ENCODE peak calls at places on chromosomes 3 and 15, in four cellular contexts. A is H9, X is IMR-90, S is mesenchymal stem cell. I is an unnamed sample.
A peak's percentile ranks its signal among the peaks of the same experiment; 100 is the strongest.

GRCh38 chr3:169865176-169865800 is 4.4 kb downstream of the LRRC31 start:
- DNase-seq in S (no peak), A (no peak), X (no peak), I (no peak)

GRCh38 chr3:160278210-160278609 is 53.0 kb downstream of the C3orf80 start:
- DNase-seq in S (no peak), X (no peak), A (no peak), I (peak; percentile 27)

GRCh38 chr3:50267280-50267913 is 1.6 kb upstream of the SEMA3B start:
- DNase-seq in A (no peak), S (no peak), X (no peak), I (no peak)

GRCh38 chr15:100869151-100869999 is 10.3 kb upstream of the ALDH1A3 start:
- DNase-seq in S (no peak), A (peak; percentile 62), X (no peak), I (peak; percentile 52)

GRCh38 chr3:14879161-14879888 is 60.6 kb downstream of the FGD5 start:
- DNase-seq in X (no peak), A (peak; percentile 38), S (no peak), I (peak; percentile 51)

GRCh38 chr15:63487076-63487757 is 17.2 kb upstream of the USP3 start:
- DNase-seq in S (peak; percentile 72), X (peak; percentile 61), A (peak; percentile 87), I (peak; percentile 84)

GRCh38 chr15:79041598-79042175 is 48.9 kb downstream of the RASGRF1 start:
- DNase-seq in S (no peak), X (no peak), A (no peak), I (no peak)

GRCh38 chr15:35757790-35758189 is 211.8 kb upstream of the DPH6 start:
- DNase-seq in A (no peak), X (no peak), S (no peak), I (no peak)

GRCh38 chr15:65289261-65289854 is 2.7 kb upstream of the PARP16 start:
- DNase-seq in X (no peak), S (no peak), A (no peak), I (peak; percentile 61)

GRCh38 chr15:73989001-73989798 is 2.9 kb downstream of the STOML1 start:
- DNase-seq in S (peak; percentile 92), X (peak; percentile 86), A (no peak), I (no peak)

GRCh38 chr3:142993958-142994442 is 7.4 kb upstream of the U2SURP start:
- DNase-seq in A (peak; percentile 45), S (peak; percentile 73), X (peak; percentile 72), I (peak; percentile 72)

GRCh38 chr3:50194128-50194902 is 2.9 kb downstream of the GNAT1 start:
- DNase-seq in A (peak; percentile 82), X (peak; percentile 50), S (peak; percentile 50), I (peak; percentile 76)

GRCh38 chr3:50924638-50925037 is 249.9 kb downstream of the DOCK3 start:
- DNase-seq in X (no peak), A (no peak), S (no peak), I (no peak)

GRCh38 chr15:63899193-63899592 is 65.4 kb upstream of the HERC1 start:
- DNase-seq in X (no peak), S (no peak), A (no peak), I (no peak)

GRCh38 chr15:70172124-70172523 is 74.4 kb upstream of the TLE3 start:
- DNase-seq in X (no peak), A (no peak), S (no peak), I (no peak)

GRCh38 chr3:13008114-13008995 is 64.9 kb downstream of the IQSEC1 start:
- DNase-seq in A (no peak), X (no peak), S (no peak), I (no peak)

GRCh38 chr15:58040117-58040516 is 25.4 kb downstream of the ALDH1A2 start:
- DNase-seq in S (no peak), A (no peak), X (no peak), I (no peak)

GRCh38 chr3:17023006-17023664 is 138.4 kb downstream of the PLCL2 start:
- DNase-seq in X (peak; percentile 12), A (no peak), S (peak; percentile 16), I (no peak)

GRCh38 chr3:137163241-137163916 is 205.6 kb downstream of the IL20RB start:
- DNase-seq in A (peak; percentile 39), X (no peak), S (peak; percentile 1), I (peak; percentile 73)

GRCh38 chr3:15405448-15406050 is 21.8 kb downstream of the METTL6 start:
- DNase-seq in S (peak; percentile 71), X (peak; percentile 71), A (no peak), I (peak; percentile 57)

GRCh38 chr3:46495901-46496456 is 1.8 kb upstream of the RTP3 start:
- DNase-seq in X (peak; percentile 95), A (no peak), S (peak; percentile 92), I (peak; percentile 64)

GRCh38 chr15:31024330-31024729 is 32.9 kb upstream of the MTMR10 start:
- DNase-seq in S (peak; percentile 53), A (peak; percentile 68), X (peak; percentile 99), I (peak; percentile 97)

GRCh38 chr3:141454906-141455602 is 31.8 kb upstream of the RASA2 start:
- DNase-seq in A (peak; percentile 48), S (peak; percentile 86), X (peak; percentile 88), I (peak; percentile 94)

GRCh38 chr3:51682079-51682478 is 11.0 kb downstream of the TEX264 start:
- DNase-seq in S (peak; percentile 92), X (peak; percentile 88), A (peak; percentile 88), I (peak; percentile 96)

DNA sequence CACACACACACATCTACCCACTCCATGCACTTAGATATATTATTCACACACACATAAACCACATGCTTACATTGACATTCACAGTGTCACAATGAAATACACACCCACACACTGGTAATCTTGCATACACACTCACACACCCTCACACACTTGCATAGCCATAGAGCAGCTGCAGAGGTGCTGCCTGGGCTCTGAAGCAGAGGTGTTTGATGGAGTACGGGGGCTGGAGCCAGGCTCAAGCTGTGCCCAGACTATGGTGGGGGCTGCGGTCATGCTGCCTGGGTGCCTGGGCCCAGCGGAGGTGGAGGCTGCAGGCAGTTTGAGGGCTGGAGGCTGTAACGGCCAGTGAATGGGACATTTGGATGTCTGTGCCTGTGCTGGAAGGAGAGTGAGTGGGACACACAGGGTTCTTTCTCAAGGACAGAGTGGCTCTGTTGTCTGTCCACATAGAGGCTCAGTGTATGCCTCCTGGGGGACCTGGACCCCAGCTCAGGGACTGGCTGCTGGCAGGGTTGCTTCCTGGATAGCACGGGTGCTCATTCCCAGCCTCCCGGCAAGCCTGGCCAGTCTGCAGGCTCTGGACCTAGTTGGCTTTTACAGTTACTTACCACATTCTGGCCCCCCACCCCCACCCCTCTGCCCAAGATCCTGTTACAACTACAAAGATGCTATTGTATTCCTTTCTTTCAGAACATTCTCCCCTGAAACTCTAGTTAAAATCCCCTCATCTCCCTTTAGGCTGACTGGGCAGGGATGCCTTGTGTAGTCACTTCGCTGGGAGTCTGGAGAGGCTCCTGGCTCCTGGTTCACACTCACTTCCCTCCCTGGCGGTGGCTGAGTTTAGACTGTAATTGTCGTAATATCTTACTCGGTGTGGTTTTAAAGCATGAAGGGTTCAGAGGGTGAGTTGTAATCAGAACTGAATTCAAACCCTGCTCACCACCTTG is 12.5 kb downstream of the GASK1A start:
- DNase-seq in A (no peak), S (no peak), X (peak; percentile 9), I (peak; percentile 62)
- H2AK5ac ChIP-seq in A (no peak overlapping the region), S (no peak overlapping the region), X (no peak overlapping the region), I (no peak overlapping the region)

GRCh38 chr3:59771760-59772159 is 721.9 kb upstream of the CFAP20DC start:
- DNase-seq in A (no peak), S (peak; percentile 81), X (peak; percentile 94), I (no peak)
- H3K9ac ChIP-seq in A (no peak overlapping the region), S (peak overlapping the region; percentile 24), X (no peak overlapping the region), I (no peak overlapping the region)

GRCh38 chr15:51621155-51621554 is 1.4 kb downstream of the DMXL2 start:
- DNase-seq in X (no peak), A (no peak), S (no peak), I (no peak)
- H4K8ac ChIP-seq in X (no peak overlapping the region), A (no peak overlapping the region), S (no peak overlapping the region), I (no peak overlapping the region)

GRCh38 chr3:126515066-126515706 is 2.4 kb downstream of the UROC1 start:
- DNase-seq in X (no peak), S (no peak), A (no peak), I (no peak)
- H2AK5ac ChIP-seq in X (no peak overlapping the region), S (no peak overlapping the region), A (no peak overlapping the region), I (no peak overlapping the region)

GRCh38 chr3:157127831-157128767 is 31.8 kb downstream of the CCNL1 start:
- DNase-seq in X (peak; percentile 89), S (peak; percentile 96), A (no peak), I (peak; percentile 86)
- H3K9ac ChIP-seq in X (no peak overlapping the region), S (peak overlapping the region; percentile 58), A (no peak overlapping the region), I (no peak overlapping the region)

GRCh38 chr3:18363367-18363766 is 61.8 kb downstream of the SATB1 start:
- DNase-seq in S (no peak), A (no peak), X (no peak), I (no peak)

GRCh38 chr3:18354706-18355105 is 70.4 kb downstream of the SATB1 start:
- DNase-seq in A (no peak), S (peak; percentile 1), X (no peak), I (no peak)

GRCh38 chr3:18355819-18356218 is 69.3 kb downstream of the SATB1 start:
- DNase-seq in S (no peak), A (no peak), X (no peak), I (no peak)

GRCh38 chr3:18351823-18352744 is 73.1 kb downstream of the SATB1 start:
- DNase-seq in X (no peak), A (no peak), S (no peak), I (no peak)

GRCh38 chr3:18357747-18358146 is 67.4 kb downstream of the SATB1 start:
- DNase-seq in A (no peak), X (no peak), S (no peak), I (no peak)
- H4K8ac ChIP-seq in A (no peak overlapping the region), X (no peak overlapping the region), S (no peak overlapping the region), I (no peak overlapping the region)

GRCh38 chr3:55185380-55185779 is 257.5 kb upstream of the LRTM1 start:
- DNase-seq in S (peak; percentile 96), A (no peak), X (peak; percentile 86), I (no peak)

GRCh38 chr3:55178336-55178735 is 250.5 kb upstream of the LRTM1 start:
- DNase-seq in X (no peak), A (no peak), S (no peak), I (no peak)

GRCh38 chr3:55180936-55181535 is 253.2 kb upstream of the LRTM1 start:
- DNase-seq in S (peak; percentile 50), X (no peak), A (no peak), I (no peak)

GRCh38 chr3:55180161-55180560 is 252.3 kb upstream of the LRTM1 start:
- DNase-seq in A (no peak), S (no peak), X (peak; percentile 52), I (no peak)

GRCh38 chr3:55183259-55183658 is 255.4 kb upstream of the LRTM1 start:
- DNase-seq in S (no peak), A (no peak), X (no peak), I (no peak)
- H2AK5ac ChIP-seq in S (no peak overlapping the region), A (no peak overlapping the region), X (peak overlapping the region; percentile 60), I (no peak overlapping the region)

GRCh38 chr15:71853543-71853942 is 43.2 kb downstream of the NR2E3 start:
- DNase-seq in A (no peak), S (no peak), X (no peak), I (no peak)
- H3K9ac ChIP-seq in A (no peak overlapping the region), S (no peak overlapping the region), X (no peak overlapping the region), I (no peak overlapping the region)